ENCODE peak calls at places on chromosome 21, in ten cellular contexts. A is right lobe of liver, F is AG09309, T is AG10803, Y is A549, D is brain microvascular endothelial cell, N is HepG2, M is adrenal gland, P is GM23338, K is neural progenitor cell. C is an unnamed sample.

GRCh38 chr21:35217504-35218060 is 168.5 kb upstream of the RUNX1 start:
- DNase-seq in N (peak), P (peak), D (peak), T (peak), Y (peak), A (no peak), F (peak), K (no peak), M (no peak), C (peak)

GRCh38 chr21:31730687-31731111 is 1.2 kb downstream of the SCAF4 start:
- DNase-seq in N (peak), Y (peak), D (no peak), K (peak), M (no peak), F (no peak), T (no peak), P (peak), A (peak), C (peak)

GRCh38 chr21:36751383-36751782 is 52.5 kb downstream of the SIM2 start:
- DNase-seq in M (no peak), Y (no peak), D (no peak), N (no peak), A (no peak), K (no peak), F (no peak), P (peak), T (no peak), C (no peak)

GRCh38 chr21:20276954-20277353 is 721.3 kb upstream of the NCAM2 start:
- DNase-seq in Y (no peak), A (no peak), F (no peak), M (no peak), N (no peak), D (no peak), P (peak), K (peak), T (no peak), C (no peak)

GRCh38 chr21:15001773-15002647 is 62.8 kb downstream of the NRIP1 start:
- DNase-seq in P (peak), N (no peak), Y (no peak), T (no peak), D (no peak), M (no peak), K (no peak), F (no peak), A (no peak), C (no peak)

GRCh38 chr21:46110499-46111192 is 12.7 kb downstream of the COL6A2 start:
- DNase-seq in D (no peak), T (no peak), M (no peak), K (no peak), N (no peak), P (peak), A (peak), Y (no peak), F (no peak), C (no peak)

GRCh38 chr21:46022551-46023107 is 41.1 kb downstream of the COL6A1 start:
- DNase-seq in D (no peak), Y (no peak), T (peak), P (no peak), M (no peak), A (no peak), N (peak), F (no peak), K (no peak), C (no peak)

GRCh38 chr21:46067505-46068201 is 30.3 kb upstream of the COL6A2 start:
- DNase-seq in A (no peak), M (no peak), D (no peak), T (no peak), N (no peak), Y (no peak), F (no peak), K (no peak), P (no peak), C (no peak)

GRCh38 chr21:45935628-45936027 is 45.9 kb upstream of the COL6A1 start:
- DNase-seq in D (peak), P (peak), M (no peak), T (peak), K (peak), N (no peak), Y (no peak), A (no peak), F (no peak), C (peak)

GRCh38 chr21:45847870-45848269 is 133.7 kb upstream of the COL6A1 start:
- DNase-seq in D (no peak), M (no peak), A (no peak), P (no peak), Y (no peak), N (no peak), K (no peak), F (no peak), T (no peak), C (no peak)

GRCh38 chr21:28884481-28884880 is 108.2 kb downstream of the LTN1 start:
- DNase-seq in N (no peak), F (no peak), K (no peak), D (no peak), T (peak), P (peak), A (no peak), M (no peak), Y (no peak), C (peak)

GRCh38 chr21:46369520-46370235 is 45.7 kb downstream of the PCNT start:
- DNase-seq in A (no peak), P (no peak), F (no peak), Y (no peak), N (no peak), K (no peak), D (no peak), M (no peak), T (no peak), C (no peak)

GRCh38 chr21:20276377-20276776 is 721.8 kb upstream of the NCAM2 start:
- DNase-seq in M (no peak), P (peak), K (no peak), T (no peak), A (no peak), F (no peak), N (no peak), Y (no peak), D (no peak), C (no peak)

GRCh38 chr21:32869459-32869858 is 97.9 kb upstream of the PAXBP1 start:
- DNase-seq in T (no peak), N (no peak), M (no peak), K (no peak), P (no peak), A (no peak), Y (no peak), D (no peak), F (no peak), C (no peak)

GRCh38 chr21:45552696-45553391 is 10.6 kb upstream of the SLC19A1 start:
- DNase-seq in T (no peak), D (no peak), A (peak), N (no peak), P (no peak), Y (no peak), K (no peak), F (no peak), M (peak), C (no peak)

DNA sequence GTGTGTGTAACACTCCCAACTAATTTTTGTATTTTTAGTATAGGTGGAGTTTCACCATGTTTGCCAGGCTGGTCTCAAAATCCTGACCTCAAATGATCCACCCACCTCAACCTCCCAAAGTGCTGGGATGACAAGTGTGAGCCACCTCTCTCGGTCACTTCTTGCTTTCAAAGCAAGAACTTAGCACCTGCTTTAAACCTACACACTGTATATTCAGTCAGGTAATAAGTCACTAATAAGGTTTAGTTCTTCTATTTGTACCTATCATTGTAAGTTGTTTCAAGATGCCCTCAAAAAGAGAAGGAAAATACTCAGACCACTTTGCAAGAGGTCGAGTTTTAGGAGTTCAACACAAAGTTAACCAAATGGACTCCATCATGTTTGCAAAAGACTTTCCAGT is 431.3 kb downstream of the MRPL39 start:
- DNase-seq in M (no peak), Y (no peak), A (no peak), D (no peak), T (no peak), N (no peak), P (no peak), K (no peak), F (no peak), C (no peak)
- H3K4me3 ChIP-seq in M (no peak), Y (no peak), A (no peak), D (no peak), T (no peak), N (no peak), P (no peak), K (no peak), F (no peak), C (no peak)

DNA sequence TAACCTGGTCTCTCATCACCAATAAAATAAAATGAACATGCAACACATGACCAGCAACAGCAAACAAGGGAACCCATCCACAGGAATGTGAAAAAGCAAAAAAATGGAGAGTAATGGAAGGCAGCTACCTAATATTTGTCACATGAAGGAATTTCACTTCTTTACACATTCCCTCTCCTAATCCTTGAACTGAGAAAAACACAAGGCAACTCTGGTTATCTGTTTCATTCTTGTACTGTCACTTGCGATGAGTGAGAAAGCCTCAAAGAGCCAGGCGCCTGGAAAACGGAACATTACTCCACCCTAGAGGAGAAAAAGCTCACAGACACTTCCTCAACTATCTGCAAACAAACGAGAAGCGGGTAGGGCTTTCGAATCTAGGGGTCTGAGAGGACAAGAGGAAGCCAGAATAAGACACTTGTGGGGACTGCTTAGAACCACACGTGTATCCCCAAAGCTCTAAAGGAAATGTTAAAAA is 13.8 kb downstream of the HSF2BP start:
- DNase-seq in K (peak), M (peak), F (peak), T (peak), P (peak), N (peak), Y (peak), A (no peak), D (peak), C (peak)
- TF ChIP-seq CTCF in K (peak), M (peak), F (peak), T (peak), P (peak), N (peak), Y (peak), A (peak), D (peak), C (peak)

GRCh38 chr21:25563399-25564116 is 43.7 kb downstream of the MRPL39 start:
- DNase-seq in P (no peak), Y (no peak), K (no peak), D (no peak), M (no peak), A (no peak), T (peak), N (no peak), F (no peak), C (peak)
- H3K4me3 ChIP-seq in P (no peak), Y (no peak), K (no peak), D (peak), M (no peak), A (no peak), T (peak), N (no peak), F (no peak), C (no peak)

GRCh38 chr21:27761623-27762022 is 794.7 kb upstream of the ADAMTS5 start:
- DNase-seq in F (no peak), M (no peak), Y (no peak), D (no peak), K (no peak), N (no peak), A (no peak), T (no peak), P (no peak), C (no peak)

GRCh38 chr21:27759820-27760219 is 792.9 kb upstream of the ADAMTS5 start:
- DNase-seq in P (no peak), K (no peak), M (no peak), D (no peak), A (no peak), Y (no peak), F (no peak), T (no peak), N (no peak), C (no peak)

GRCh38 chr21:27756191-27756590 is 789.3 kb upstream of the ADAMTS5 start:
- DNase-seq in P (no peak), T (no peak), N (no peak), M (no peak), F (no peak), D (no peak), K (no peak), Y (no peak), A (no peak), C (no peak)

GRCh38 chr21:27764056-27764455 is 797.2 kb upstream of the ADAMTS5 start:
- DNase-seq in D (no peak), P (no peak), M (no peak), Y (no peak), N (no peak), K (no peak), A (no peak), F (no peak), T (peak), C (no peak)

DNA sequence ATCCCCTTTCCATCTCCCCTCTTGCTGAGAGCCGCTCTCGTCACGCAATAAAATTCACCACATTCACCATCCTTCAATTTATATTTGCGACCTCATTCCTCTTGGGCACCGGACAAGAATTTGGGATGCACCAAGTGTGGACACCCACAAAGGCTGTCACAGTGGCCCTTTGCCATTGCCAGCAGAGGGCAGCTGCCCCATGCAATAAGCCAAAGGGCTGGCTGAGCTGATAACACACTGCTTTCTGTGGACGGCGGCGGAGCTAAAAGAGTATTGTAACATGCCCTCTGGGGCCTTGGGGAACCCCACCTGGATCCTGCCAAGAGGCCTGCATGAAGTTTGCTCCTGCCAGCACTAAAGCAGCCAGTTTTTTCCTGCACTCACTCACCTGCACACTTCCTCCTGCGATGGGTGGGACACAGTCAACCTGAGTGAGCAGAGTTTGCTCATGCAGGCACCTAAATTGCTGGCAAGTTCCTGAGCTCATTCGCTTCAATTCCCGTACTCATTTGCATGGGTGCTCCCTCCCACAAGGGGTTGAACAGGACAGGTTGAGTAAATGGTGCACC is 792.3 kb upstream of the ADAMTS5 start:
- DNase-seq in A (peak), K (peak), F (no peak), T (peak), Y (no peak), P (peak), M (peak), N (no peak), D (no peak), C (peak)
- TF ChIP-seq CTCF in A (peak), K (peak), F (peak), T (peak), Y (no peak), P (peak), M (peak), N (no peak), D (peak), C (peak)

GRCh38 chr21:42117229-42118048 is 46.3 kb downstream of the UMODL1 start:
- DNase-seq in M (peak), A (peak), N (peak), F (peak), K (peak), D (peak), Y (peak), T (peak), P (peak), C (peak)
- H3K4me3 ChIP-seq in M (no peak), A (no peak), N (no peak), F (peak), K (peak), D (peak), Y (no peak), T (peak), P (no peak), C (no peak)

GRCh38 chr21:42974832-42975820 is 764 bp downstream of the PKNOX1 start:
- DNase-seq in F (no peak), A (peak), D (peak), N (peak), T (peak), Y (peak), K (peak), P (peak), M (peak), C (peak)

GRCh38 chr21:42973309-42973990 is 912 bp upstream of the PKNOX1 start:
- DNase-seq in F (no peak), A (peak), M (peak), D (no peak), Y (no peak), T (no peak), N (no peak), K (no peak), P (no peak), C (no peak)

GRCh38 chr21:42971897-42972275 is 2.5 kb upstream of the PKNOX1 start:
- DNase-seq in Y (no peak), N (peak), K (no peak), A (no peak), F (no peak), T (no peak), D (no peak), M (no peak), P (peak), C (no peak)

GRCh38 chr21:42975886-42976608 is 1.7 kb downstream of the PKNOX1 start:
- DNase-seq in F (no peak), Y (no peak), A (no peak), T (no peak), P (no peak), K (no peak), N (no peak), D (no peak), M (no peak), C (no peak)

DNA sequence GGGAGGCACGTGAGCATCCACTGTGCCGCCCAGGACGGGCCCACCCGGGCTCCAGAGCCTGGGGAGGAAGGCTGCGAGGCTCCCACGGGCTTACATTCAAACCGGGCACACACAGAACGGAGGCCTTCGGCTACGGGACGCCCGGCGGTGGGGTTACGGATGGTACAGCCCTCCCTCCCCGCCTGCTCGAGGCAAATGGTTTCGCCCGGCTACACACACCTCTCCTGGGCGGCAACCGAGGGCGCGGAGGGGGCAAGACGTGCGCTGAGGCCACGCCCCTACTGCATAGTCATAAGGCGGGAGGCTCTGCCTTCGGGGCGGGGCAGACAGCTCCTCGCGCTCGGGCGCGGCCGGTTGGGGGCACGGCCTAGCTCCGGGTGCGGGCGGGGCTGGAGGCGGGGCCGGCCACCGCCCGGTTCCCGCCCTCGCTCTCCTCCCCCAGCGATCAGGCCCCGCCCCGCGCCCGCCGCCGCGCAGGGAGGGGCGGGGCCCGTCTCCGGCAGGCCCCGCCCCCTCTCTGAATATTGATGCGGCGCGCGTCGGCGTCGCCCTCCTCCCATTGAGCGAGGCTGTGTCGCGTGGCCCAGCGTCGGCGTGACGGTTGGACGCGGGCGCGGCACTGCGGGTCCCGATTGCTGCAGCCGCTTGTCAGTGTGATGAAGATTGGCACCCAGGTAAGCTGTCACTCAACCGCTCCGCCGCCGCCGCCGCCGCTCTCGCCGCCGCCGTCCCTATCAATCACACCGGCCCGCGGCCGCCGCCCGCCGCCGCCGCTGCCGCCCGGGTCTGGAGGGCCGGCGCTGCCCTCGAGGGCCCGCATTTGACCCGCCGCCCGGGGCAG is at the start of gene PKNOX1:
- DNase-seq in K (peak), T (peak), F (peak), N (peak), Y (peak), P (peak), D (peak), A (peak), M (peak), C (peak)
- TF ChIP-seq CTCF in K (no peak), T (no peak), F (no peak), N (peak), Y (no peak), P (no peak), D (no peak), A (no peak), M (peak), C (no peak)

GRCh38 chr21:38493549-38494253 is 4.6 kb downstream of the ERG start:
- DNase-seq in T (no peak), Y (no peak), A (no peak), M (no peak), N (no peak), P (no peak), F (no peak), K (no peak), D (no peak), C (no peak)
- H3K4me3 ChIP-seq in T (no peak), Y (no peak), A (no peak), M (no peak), N (no peak), P (no peak), F (no peak), K (no peak), D (no peak), C (no peak)

GRCh38 chr21:26843912-26844257 is 1.3 kb downstream of the ADAMTS1 start:
- DNase-seq in T (peak), M (no peak), N (no peak), F (no peak), A (no peak), P (peak), K (peak), D (peak), Y (peak), C (peak)
- TF ChIP-seq CTCF in T (peak), M (no peak), N (no peak), F (no peak), A (no peak), P (no peak), K (no peak), D (peak), Y (no peak), C (peak)

GRCh38 chr21:16239659-16240265 is 510.0 kb downstream of the USP25 start:
- DNase-seq in Y (peak), F (no peak), P (no peak), K (no peak), D (no peak), N (no peak), A (no peak), T (no peak), M (no peak), C (no peak)

GRCh38 chr21:16241021-16241420 is 511.2 kb downstream of the USP25 start:
- DNase-seq in N (no peak), P (no peak), D (no peak), A (no peak), Y (no peak), K (no peak), F (no peak), T (no peak), M (no peak), C (no peak)

GRCh38 chr21:16243396-16243795 is 513.6 kb downstream of the USP25 start:
- DNase-seq in A (no peak), T (no peak), F (no peak), D (no peak), P (no peak), N (no peak), Y (no peak), K (no peak), M (no peak), C (no peak)

GRCh38 chr21:16241500-16241963 is 511.8 kb downstream of the USP25 start:
- DNase-seq in D (no peak), A (no peak), P (peak), T (no peak), N (no peak), F (no peak), M (no peak), Y (peak), K (peak), C (no peak)
- H3K4me3 ChIP-seq in D (no peak), A (no peak), P (no peak), T (no peak), N (no peak), F (no peak), M (no peak), Y (no peak), K (no peak), C (no peak)